ENCODE peak calls at places on chromosomes 2 and 18, in six cellular contexts. B, X, O, C, R and D are unnamed samples. For H3K4me1, the result is how much of the 10 kb centered on the place peaks cover.

GRCh38 chr2:64054166-64054915 is 35.1 kb upstream of the VPS54 start:
- DNase-seq in X (no peak), C (no peak), R (no peak), O (no peak), B (no peak), D (no peak)

GRCh38 chr18:54060343-54061005 is 164.0 kb downstream of the MBD2 start:
- DNase-seq in B (no peak), R (no peak), O (no peak), X (no peak), C (no peak), D (no peak)

GRCh38 chr18:11862468-11863137 is 11.4 kb downstream of the CHMP1B start:
- DNase-seq in C (no peak), B (no peak), O (no peak), R (no peak), X (no peak), D (no peak)

GRCh38 chr2:20190862-20191713 is 33.8 kb downstream of the SDC1 start:
- DNase-seq in R (peak), O (no peak), B (no peak), C (no peak), X (peak), D (peak)

GRCh38 chr2:23662466-23662865 is 264.5 kb downstream of the ATAD2B start:
- DNase-seq in B (no peak), X (no peak), C (no peak), O (no peak), R (no peak), D (no peak)

GRCh38 chr2:26946841-26947784 is 23.3 kb upstream of the MAPRE3 start:
- DNase-seq in R (no peak), C (no peak), O (peak), B (no peak), X (peak), D (no peak)

GRCh38 chr2:2950403-2950952 is 427.1 kb downstream of the EIPR1 start:
- DNase-seq in C (no peak), O (no peak), X (no peak), B (no peak), R (no peak), D (no peak)

GRCh38 chr18:34837769-34838194 is 127.7 kb downstream of the DTNA start:
- DNase-seq in R (no peak), X (no peak), C (no peak), B (no peak), O (no peak), D (no peak)

GRCh38 chr2:204060896-204061640 is 124.5 kb downstream of the ICOS start:
- DNase-seq in C (no peak), X (no peak), R (no peak), B (no peak), O (no peak), D (no peak)

GRCh38 chr2:197453123-197453913 is at the start of gene COQ10B:
- DNase-seq in R (peak), C (peak), X (peak), B (peak), O (peak), D (peak)

GRCh38 chr2:170222298-170222697 is 44.4 kb downstream of the MYO3B start:
- DNase-seq in B (no peak), R (no peak), C (no peak), X (no peak), O (no peak), D (no peak)

GRCh38 chr2:240895656-240896388 is at the start of gene MAB21L4:
- DNase-seq in X (peak), C (no peak), O (no peak), B (peak), R (peak), D (no peak)

GRCh38 chr18:712401-713134 is at the start of gene ENOSF1:
- DNase-seq in O (peak), B (peak), X (peak), R (peak), C (no peak), D (peak)

GRCh38 chr2:162069200-162069910 is 4.7 kb downstream of the DPP4 start:
- DNase-seq in X (peak), B (no peak), C (no peak), R (no peak), O (no peak), D (no peak)

GRCh38 chr2:239482801-239483712 is 82.2 kb upstream of the HDAC4 start:
- DNase-seq in O (no peak), B (no peak), X (no peak), R (no peak), C (no peak), D (no peak)

GRCh38 chr2:160352492-160352891 is 141.1 kb downstream of the RBMS1 start:
- DNase-seq in B (no peak), O (no peak), X (no peak), R (no peak), C (no peak), D (no peak)

GRCh38 chr2:144886847-144887246 is 366.9 kb upstream of the ZEB2 start:
- DNase-seq in B (no peak), O (no peak), C (no peak), X (no peak), R (no peak), D (no peak)

GRCh38 chr2:60312618-60313017 is 240.8 kb downstream of the BCL11A start:
- DNase-seq in O (no peak), B (no peak), C (peak), R (no peak), X (no peak), D (no peak)

GRCh38 chr2:116761864-116762263 is 1052.6 kb upstream of the DDX18 start:
- DNase-seq in R (no peak), X (no peak), B (no peak), C (no peak), O (no peak), D (peak)

GRCh38 chr18:45554070-45554767 is 61.1 kb upstream of the SLC14A2 start:
- DNase-seq in O (no peak), X (no peak), C (no peak), B (no peak), R (no peak), D (no peak)
- H3K4me1 ChIP-seq in O (under half), X (under half), C (under half), B (under half), R (under half), D (under half)

GRCh38 chr2:195561205-195562032 is 95.6 kb upstream of the SLC39A10 start:
- DNase-seq in R (no peak), C (peak), X (no peak), O (no peak), B (no peak), D (no peak)

GRCh38 chr2:195560209-195560907 is 96.7 kb upstream of the SLC39A10 start:
- DNase-seq in R (no peak), X (no peak), B (no peak), C (no peak), O (no peak), D (no peak)

GRCh38 chr2:195555971-195556370 is 101.1 kb upstream of the SLC39A10 start:
- DNase-seq in R (no peak), C (no peak), B (no peak), X (peak), O (no peak), D (no peak)

GRCh38 chr2:195562624-195563566 is 94.1 kb upstream of the SLC39A10 start:
- DNase-seq in R (no peak), X (no peak), O (no peak), B (no peak), C (no peak), D (no peak)

GRCh38 chr2:195559431-195559914 is 97.6 kb upstream of the SLC39A10 start:
- DNase-seq in X (no peak), B (no peak), R (peak), C (peak), O (no peak), D (peak)
- TF ChIP-seq ZNF274 in X (no peak), B (no peak), R (no peak), C (no peak), O (no peak), D (no peak)

GRCh38 chr2:37655442-37655841 is 16.0 kb downstream of the CDC42EP3 start:
- DNase-seq in X (no peak), B (no peak), O (no peak), R (no peak), C (no peak), D (no peak)

GRCh38 chr2:37654932-37655331 is 16.5 kb downstream of the CDC42EP3 start:
- DNase-seq in O (no peak), B (no peak), X (no peak), R (no peak), C (peak), D (peak)

GRCh38 chr2:37653093-37653492 is 18.3 kb downstream of the CDC42EP3 start:
- DNase-seq in X (no peak), B (no peak), C (no peak), O (no peak), R (no peak), D (no peak)

GRCh38 chr2:37654419-37654818 is 17.0 kb downstream of the CDC42EP3 start:
- DNase-seq in O (no peak), C (no peak), R (no peak), X (no peak), B (no peak), D (no peak)

GRCh38 chr2:37653805-37654378 is 17.6 kb downstream of the CDC42EP3 start:
- DNase-seq in R (no peak), C (peak), X (no peak), B (no peak), O (no peak), D (no peak)
- H3K4me1 ChIP-seq in R (under half), C (half or more), X (under half), B (under half), O (under half), D (under half)

GRCh38 chr18:48947583-48947982 is 3.2 kb downstream of the SMAD7 start:
- DNase-seq in O (no peak), B (no peak), R (no peak), X (no peak), C (no peak), D (no peak)
- TF ChIP-seq ZNF274 in O (no peak), B (no peak), R (no peak), X (no peak), C (no peak), D (no peak)

DNA sequence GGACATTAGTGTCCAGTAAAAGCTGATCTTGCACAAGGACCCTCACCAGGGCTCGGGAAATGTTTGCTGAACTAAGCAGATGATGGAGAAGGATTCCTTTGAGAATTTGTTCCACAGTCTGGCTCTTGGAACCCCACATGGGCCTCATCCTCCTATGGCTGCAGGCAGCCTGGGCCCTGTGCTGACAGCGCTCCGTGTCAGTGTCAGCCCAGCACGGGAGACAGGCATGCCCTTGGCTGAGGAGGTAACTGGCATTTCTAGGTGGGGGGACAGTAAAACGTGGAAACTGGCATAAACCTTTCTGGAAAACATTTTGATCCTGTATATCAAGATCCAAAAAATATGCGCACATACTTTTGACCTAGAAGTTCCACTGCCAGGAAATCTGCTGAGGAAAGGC is 10.5 kb downstream of the PTMA start:
- DNase-seq in C (no peak), X (no peak), O (no peak), B (no peak), R (no peak), D (no peak)
- H3K4me1 ChIP-seq in C (under half), X (half or more), O (under half), B (under half), R (under half), D (under half)

DNA sequence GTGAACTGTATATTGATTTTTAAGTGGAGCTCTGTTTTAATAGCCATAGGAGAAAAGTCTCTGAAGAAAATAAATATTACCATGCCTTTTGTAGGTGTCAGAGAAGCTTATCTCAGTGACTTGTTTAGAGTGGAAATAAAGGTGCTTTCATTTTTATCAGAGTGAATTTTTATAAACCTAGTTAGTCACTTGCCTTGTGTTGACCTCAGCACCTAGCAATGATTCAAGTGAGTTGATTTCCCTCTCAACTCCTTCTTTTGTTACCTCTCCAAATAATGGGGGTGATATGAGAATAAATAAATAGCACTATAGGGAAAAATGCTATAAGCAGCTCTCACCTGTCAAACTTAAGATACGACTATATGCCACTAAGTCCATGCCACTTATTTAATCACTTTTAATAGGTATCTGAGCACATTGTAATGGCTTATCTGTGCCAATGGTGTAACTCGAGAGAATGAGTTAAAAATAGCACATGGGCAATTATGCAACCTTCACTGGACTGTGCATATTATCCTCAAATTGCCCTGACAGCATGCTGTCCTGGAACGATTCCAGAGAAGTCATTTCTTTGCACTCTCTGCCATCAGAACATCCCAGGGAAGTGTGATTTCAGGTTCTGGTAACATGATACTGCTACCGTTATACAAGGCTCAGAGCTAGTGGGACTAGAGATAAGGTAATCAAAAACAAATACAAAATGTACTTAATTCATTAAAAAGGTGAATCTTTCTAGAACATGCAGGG is 290.8 kb downstream of the CCDC85A start:
- DNase-seq in C (no peak), O (no peak), X (no peak), B (no peak), R (no peak), D (no peak)
- TF ChIP-seq ZNF274 in C (no peak), O (no peak), X (no peak), B (no peak), R (no peak), D (no peak)

GRCh38 chr2:98607741-98608117 is 583 bp downstream of the COA5 start:
- DNase-seq in O (no peak), R (no peak), X (no peak), B (no peak), C (no peak), D (no peak)

GRCh38 chr2:98608118-98608961 is at the start of the genes COA5 and UNC50:
- DNase-seq in X (peak), B (peak), R (peak), O (peak), C (peak), D (peak)

GRCh38 chr2:98608962-98609604 is 694 bp downstream of the UNC50 start:
- DNase-seq in C (no peak), B (no peak), O (peak), X (no peak), R (no peak), D (no peak)

GRCh38 chr2:98606431-98606830 is 1.9 kb downstream of the COA5 start:
- DNase-seq in X (no peak), R (no peak), C (no peak), O (no peak), B (no peak), D (no peak)

DNA sequence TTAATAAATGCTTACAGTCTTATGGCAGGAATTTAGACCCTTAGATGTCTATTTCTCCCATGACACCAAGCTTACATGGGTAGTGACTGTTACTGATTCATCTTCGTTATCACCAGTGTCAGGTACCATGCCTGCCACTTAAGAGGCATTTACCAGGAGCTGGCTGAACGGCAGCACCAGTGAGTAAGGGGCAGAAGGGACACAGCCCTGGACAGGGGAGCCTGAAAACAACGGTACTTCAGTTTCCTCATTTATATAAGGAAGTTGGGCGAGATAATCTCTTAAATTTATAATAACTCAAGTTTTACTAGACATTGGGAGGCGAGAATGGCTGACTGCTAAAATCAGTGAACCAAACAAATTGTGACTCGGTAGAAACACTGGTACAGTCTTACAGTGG is 1.2 kb downstream of the COA5 start:
- DNase-seq in C (no peak), O (no peak), B (no peak), R (no peak), X (no peak), D (no peak)
- H3K4me1 ChIP-seq in C (under half), O (under half), B (under half), R (under half), X (under half), D (under half)

DNA sequence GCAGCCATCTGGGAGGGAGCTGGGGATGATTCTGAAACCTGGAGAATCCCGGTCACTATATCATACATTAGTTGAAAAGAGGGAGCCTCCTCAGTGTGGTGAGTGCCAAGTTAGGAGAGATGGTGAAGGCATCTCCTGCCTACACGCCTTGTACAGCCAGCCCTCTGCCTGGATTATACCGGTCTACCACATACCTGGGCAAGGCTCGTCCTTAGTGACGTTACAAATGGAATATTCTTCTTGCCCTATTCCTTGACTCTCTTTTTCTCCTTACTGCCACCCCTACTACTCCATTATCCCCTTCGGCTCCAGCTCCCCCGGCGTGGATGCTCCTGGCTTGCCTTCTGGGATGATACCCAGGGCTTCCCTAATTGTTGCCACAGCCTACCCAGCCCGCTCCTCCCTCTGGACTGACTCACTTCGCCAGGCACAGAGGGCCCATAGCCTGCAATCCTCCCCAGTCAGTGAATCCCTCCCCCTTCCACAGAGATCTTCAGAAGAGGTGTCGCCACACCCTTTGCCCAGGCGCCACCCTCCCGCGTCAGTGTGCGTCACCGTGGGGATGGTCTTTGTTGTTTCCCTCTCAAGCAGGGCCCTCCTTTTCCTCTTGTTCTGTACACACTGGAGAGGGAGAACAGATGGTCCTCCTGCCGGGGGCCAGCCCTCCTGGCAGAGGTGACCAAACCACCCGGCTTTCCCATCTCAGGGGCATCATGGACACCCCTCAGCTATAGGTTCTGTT is 115.2 kb upstream of the EPAS1 start:
- DNase-seq in X (no peak), B (no peak), R (no peak), C (no peak), O (peak), D (no peak)
- TF ChIP-seq ZNF274 in X (no peak), B (no peak), R (no peak), C (no peak), O (no peak), D (no peak)

GRCh38 chr2:9769171-9770005 is 73.9 kb upstream of the TAF1B start:
- DNase-seq in R (no peak), B (no peak), O (peak), X (no peak), C (no peak), D (no peak)

GRCh38 chr2:9770308-9771100 is 72.8 kb upstream of the TAF1B start:
- DNase-seq in C (no peak), B (peak), X (peak), O (peak), R (peak), D (peak)

GRCh38 chr2:9767656-9768281 is 75.5 kb upstream of the TAF1B start:
- DNase-seq in C (no peak), R (no peak), B (no peak), O (no peak), X (no peak), D (no peak)

GRCh38 chr2:9770006-9770307 is 73.3 kb upstream of the TAF1B start:
- DNase-seq in C (no peak), B (no peak), R (no peak), O (no peak), X (no peak), D (no peak)

DNA sequence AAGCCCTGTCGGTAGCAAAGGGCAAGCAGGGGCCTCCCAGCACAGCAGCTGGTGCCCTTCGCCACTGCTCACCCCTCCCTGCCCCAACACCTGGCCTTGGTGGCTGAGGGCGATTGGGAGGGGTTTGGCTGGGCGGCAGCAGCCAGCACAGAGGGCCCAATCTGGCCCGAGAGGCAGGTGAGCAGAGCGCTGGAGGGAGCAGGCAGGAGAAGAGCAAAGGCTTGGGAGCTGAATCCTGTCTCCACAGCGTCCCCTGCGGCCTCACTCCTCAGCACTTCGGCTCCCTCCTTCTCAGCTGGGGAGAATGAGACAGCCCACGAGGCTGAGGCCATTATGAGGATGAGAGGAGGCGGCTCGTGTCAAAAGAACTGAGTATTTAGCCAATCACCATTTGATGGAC is 74.9 kb upstream of the TAF1B start:
- DNase-seq in X (peak), O (peak), R (peak), C (no peak), B (no peak), D (peak)
- H3K4me1 ChIP-seq in X (half or more), O (under half), R (under half), C (under half), B (under half), D (under half)